ENCODE peak calls at places on chromosomes 13 and 19, in six cellular contexts. D is thoracic aorta, A is colonic mucosa, V is SK-N-SH, N is foreskin fibroblast, W is fibroblast of the aortic adventitia. Y is an unnamed sample.

GRCh38 chr19:35846038-35846668 is 6.2 kb downstream of the NPHS1 start:
- DNase-seq in D (no peak), A (peak), V (no peak), N (peak), W (no peak), Y (no peak)

GRCh38 chr13:113951246-113951999 is 22.5 kb downstream of the C13orf46 start:
- DNase-seq in D (peak), A (peak), V (peak), N (peak), W (peak), Y (peak)

GRCh38 chr19:55178781-55179569 is 1.1 kb downstream of the SYT5 start:
- DNase-seq in D (no peak), A (peak), V (peak), N (peak), W (peak), Y (peak)

GRCh38 chr13:85828094-85828684 is 29.0 kb upstream of the SLITRK6 start:
- DNase-seq in D (no peak), A (no peak), V (peak), N (peak), W (peak), Y (peak)

GRCh38 chr13:30334663-30335386 is 27.5 kb upstream of the KATNAL1 start:
- DNase-seq in D (no peak), A (peak), V (peak), N (peak), W (peak), Y (no peak)

GRCh38 chr13:23715762-23716235 is 145.6 kb downstream of the TNFRSF19 start:
- DNase-seq in D (no peak), A (no peak), V (no peak), N (peak), W (no peak), Y (no peak)

GRCh38 chr19:13208964-13209796 is 59.0 kb downstream of the IER2 start:
- DNase-seq in D (no peak), A (no peak), V (no peak), N (peak), W (no peak), Y (no peak)

GRCh38 chr19:51488491-51488890 is 10.2 kb downstream of the CEACAM18 start:
- DNase-seq in D (no peak), A (no peak), V (no peak), N (no peak), W (no peak), Y (no peak)

DNA sequence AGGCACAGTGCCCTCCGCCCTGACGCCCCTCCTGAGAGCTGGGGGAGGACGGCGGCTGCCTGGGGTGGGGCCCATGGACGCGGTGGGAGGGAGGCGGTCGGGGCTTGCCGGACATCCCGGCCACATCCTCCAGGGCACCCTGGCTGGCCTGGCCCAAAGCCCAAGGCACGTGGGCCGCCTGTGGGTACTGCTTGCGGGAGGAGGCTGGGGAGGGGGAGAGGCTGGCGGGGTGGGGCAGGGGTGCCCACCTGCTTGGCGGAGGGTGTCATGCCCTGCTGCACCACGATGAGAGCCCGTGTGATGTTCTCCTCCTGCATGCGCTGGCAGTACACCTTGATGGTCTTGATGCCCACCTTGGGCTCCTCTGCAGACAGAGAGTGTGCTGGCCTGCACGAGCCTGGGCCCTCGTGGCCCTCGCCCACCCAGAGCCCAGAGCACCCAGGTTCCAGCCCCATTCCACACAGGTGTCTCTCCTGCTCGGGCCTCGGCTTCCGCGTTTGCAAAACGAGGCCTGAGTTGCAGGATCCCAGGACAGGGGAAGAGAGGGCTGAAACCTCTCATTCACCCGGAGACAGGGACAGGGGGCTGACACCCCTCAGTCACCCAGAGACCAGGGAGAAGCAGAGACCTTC is 3.5 kb downstream of the POLR2E start:
- DNase-seq in D (no peak), A (no peak), V (no peak), N (no peak), W (no peak), Y (no peak)
- H3K4me3 ChIP-seq in D (no peak), A (no peak), V (no peak), N (no peak), W (no peak), Y (no peak)

GRCh38 chr19:6556043-6556449 is 25.2 kb downstream of the TNFSF9 start:
- DNase-seq in D (no peak), A (no peak), V (no peak), N (no peak), W (no peak), Y (no peak)

GRCh38 chr19:6551091-6551490 is 20.3 kb downstream of the TNFSF9 start:
- DNase-seq in D (no peak), A (no peak), V (no peak), N (no peak), W (no peak), Y (no peak)

GRCh38 chr19:6556480-6556879 is 25.7 kb downstream of the TNFSF9 start:
- DNase-seq in D (no peak), A (no peak), V (no peak), N (no peak), W (peak), Y (no peak)

GRCh38 chr19:6551607-6552450 is 21.0 kb downstream of the TNFSF9 start:
- DNase-seq in D (no peak), A (no peak), V (peak), N (no peak), W (peak), Y (no peak)
- TF ChIP-seq CTCF in D (no peak), A (no peak), V (peak), N (no peak), W (no peak), Y (no peak)

GRCh38 chr13:101523154-101523669 is 70.7 kb downstream of the ITGBL1 start:
- DNase-seq in D (no peak), A (no peak), V (no peak), N (no peak), W (no peak), Y (no peak)

GRCh38 chr13:101523732-101524131 is 71.3 kb downstream of the ITGBL1 start:
- DNase-seq in D (peak), A (no peak), V (no peak), N (peak), W (peak), Y (peak)

GRCh38 chr13:101529419-101529818 is 76.9 kb downstream of the ITGBL1 start:
- DNase-seq in D (no peak), A (no peak), V (no peak), N (peak), W (peak), Y (peak)

GRCh38 chr13:101530293-101530692 is 77.8 kb downstream of the ITGBL1 start:
- DNase-seq in D (no peak), A (no peak), V (no peak), N (peak), W (peak), Y (peak)

GRCh38 chr13:101527130-101527529 is 74.7 kb downstream of the ITGBL1 start:
- DNase-seq in D (no peak), A (no peak), V (no peak), N (peak), W (no peak), Y (no peak)
- H3K4me3 ChIP-seq in D (no peak), A (no peak), V (no peak), N (no peak), W (no peak), Y (no peak)

DNA sequence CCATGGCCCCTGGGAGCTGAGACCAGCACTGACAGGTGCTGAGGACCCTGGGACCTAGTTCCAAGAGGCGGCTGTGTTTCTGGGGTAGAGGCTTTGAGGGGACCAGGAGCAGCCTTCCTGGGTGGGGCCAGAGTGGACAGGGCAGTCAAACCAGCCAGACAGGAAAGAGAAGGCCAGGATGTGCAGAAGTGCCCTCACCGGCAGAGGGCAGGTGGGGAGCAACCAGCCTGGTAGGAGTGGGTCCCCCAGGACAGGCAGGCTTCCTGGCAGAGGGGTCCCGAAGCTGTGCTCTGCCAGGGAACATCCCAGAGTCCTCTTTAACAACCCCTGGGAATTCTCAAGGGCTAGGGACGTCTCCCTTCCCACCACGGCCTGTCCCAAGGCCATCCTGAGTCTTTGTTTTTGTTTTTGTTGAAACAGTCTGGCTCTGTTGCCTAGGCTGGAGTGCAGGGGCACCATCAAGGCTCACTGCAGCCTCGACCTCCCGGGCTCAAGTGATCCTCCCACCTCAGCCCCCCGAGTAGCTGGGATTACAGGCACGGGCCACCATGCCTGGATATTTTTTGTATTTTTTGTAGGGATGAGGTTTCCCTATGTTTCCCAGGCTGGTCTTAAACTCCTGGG is 3.0 kb upstream of the HIPK4 start:
- DNase-seq in D (no peak), A (peak), V (no peak), N (peak), W (no peak), Y (no peak)
- TF ChIP-seq CTCF in D (no peak), A (peak), V (no peak), N (peak), W (peak), Y (peak)

GRCh38 chr13:80262051-80262695 is 78.8 kb downstream of the SPRY2 start:
- DNase-seq in D (no peak), A (no peak), V (no peak), N (no peak), W (no peak), Y (no peak)

GRCh38 chr13:80263745-80264513 is 77.0 kb downstream of the SPRY2 start:
- DNase-seq in D (no peak), A (no peak), V (no peak), N (no peak), W (no peak), Y (no peak)

GRCh38 chr13:80265348-80265747 is 75.6 kb downstream of the SPRY2 start:
- DNase-seq in D (no peak), A (no peak), V (no peak), N (peak), W (no peak), Y (peak)
- H3K4me3 ChIP-seq in D (no peak), A (no peak), V (no peak), N (no peak), W (no peak), Y (no peak)